ENCODE peak calls at places on chromosomes 6 and 20, in eight cellular contexts. J, K, F, L, Q, R, D and Y are unnamed samples.

GRCh38 chr6:88168362-88168761 is 2.2 kb upstream of the CNR1 start:
- DNase-seq in D (no peak), J (no peak), Q (no peak), F (no peak), L (no peak), K (no peak), R (no peak), Y (no peak)

GRCh38 chr6:26125015-26125690 is 37.9 kb downstream of the HFE start:
- DNase-seq in K (no peak), L (peak), F (peak), R (no peak), D (peak), Q (no peak), J (no peak), Y (no peak)

GRCh38 chr6:161094904-161095440 is 103.4 kb downstream of the MAP3K4 start:
- DNase-seq in K (no peak), R (no peak), D (no peak), J (no peak), L (no peak), F (no peak), Q (no peak), Y (no peak)

GRCh38 chr6:141562801-141563763 is 569.6 kb upstream of the GJE1 start:
- DNase-seq in D (peak), F (peak), J (peak), R (peak), K (peak), Q (no peak), L (peak), Y (peak)

GRCh38 chr20:38210741-38211140 is 45.7 kb upstream of the TGM2 start:
- DNase-seq in D (no peak), L (no peak), Q (no peak), J (no peak), R (no peak), F (no peak), K (peak), Y (no peak)

GRCh38 chr20:49742948-49743347 is 29.3 kb upstream of the B4GALT5 start:
- DNase-seq in F (no peak), Q (no peak), L (peak), D (no peak), R (no peak), K (no peak), J (no peak), Y (peak)

GRCh38 chr6:113351183-113351834 is 505.8 kb upstream of the MARCKS start:
- DNase-seq in F (no peak), K (no peak), L (no peak), D (no peak), R (peak), Q (no peak), J (peak), Y (no peak)

GRCh38 chr6:13383280-13384163 is 55.2 kb upstream of the TBC1D7 start:
- DNase-seq in L (peak), F (no peak), D (peak), K (no peak), R (no peak), Q (peak), J (peak), Y (no peak)

GRCh38 chr20:10731190-10731955 is 57.6 kb upstream of the JAG1 start:
- DNase-seq in J (no peak), F (no peak), K (no peak), R (no peak), L (no peak), Q (no peak), D (no peak), Y (peak)

GRCh38 chr6:111718326-111718725 is 112.6 kb upstream of the TRAF3IP2 start:
- DNase-seq in J (no peak), R (no peak), F (no peak), K (no peak), L (no peak), Q (no peak), D (no peak), Y (no peak)

GRCh38 chr6:79946242-79946641 is 1.1 kb downstream of the ELOVL4 start:
- DNase-seq in L (no peak), D (peak), J (no peak), F (no peak), K (peak), R (no peak), Q (no peak), Y (no peak)

GRCh38 chr6:147776631-147777030 is 268.1 kb downstream of the SAMD5 start:
- DNase-seq in D (no peak), L (no peak), K (no peak), R (no peak), Q (no peak), J (no peak), F (no peak), Y (no peak)